ENCODE peak calls at places on chromosomes 16 and 17, in five cellular contexts. A is fibroblast of lung, S is cardiac muscle cell, V is esophagus squamous epithelium, T is breast epithelium. Q is an unnamed sample. For H3K4me1, the result is how much of the 10 kb centered on the place peaks cover.

GRCh38 chr16:84768061-84768797 is 51.6 kb upstream of the CRISPLD2 start:
- DNase-seq in A (peak), S (no peak), V (no peak), T (no peak), Q (no peak)

GRCh38 chr17:30244853-30245385 is 9.4 kb upstream of the SLC6A4 start:
- DNase-seq in A (no peak), S (no peak), V (no peak), T (no peak), Q (no peak)

GRCh38 chr17:78839762-78840529 is 668 bp downstream of the USP36 start:
- DNase-seq in A (peak), S (peak), V (no peak), T (no peak), Q (peak)

GRCh38 chr17:73969956-73970355 is 233.5 kb upstream of the RPL38 start:
- DNase-seq in A (no peak), S (no peak), V (no peak), T (peak), Q (peak)

GRCh38 chr16:73231969-73232554 is 184.1 kb upstream of the ZFHX3 start:
- DNase-seq in A (no peak), S (no peak), V (no peak), T (no peak), Q (peak)

GRCh38 chr16:5678371-5678770 is 580.8 kb upstream of the EEF2KMT start:
- DNase-seq in A (no peak), S (peak), V (no peak), T (no peak), Q (no peak)

GRCh38 chr17:4747847-4748246 is 8.1 kb upstream of the CXCL16 start:
- DNase-seq in A (no peak), S (no peak), V (no peak), T (no peak), Q (no peak)

GRCh38 chr16:1539720-1540555 is 6.5 kb downstream of the TMEM204 start:
- DNase-seq in A (no peak), S (no peak), V (no peak), T (no peak), Q (no peak)

GRCh38 chr17:7186241-7186640 is 7.1 kb upstream of the ASGR1 start:
- DNase-seq in A (no peak), S (no peak), V (no peak), T (no peak), Q (no peak)

GRCh38 chr17:74325743-74326379 is at the start of gene KIF19:
- DNase-seq in A (no peak), S (peak), V (no peak), T (no peak), Q (peak)

GRCh38 chr16:3823427-3823826 is 57.1 kb downstream of the CREBBP start:
- DNase-seq in A (no peak), S (no peak), V (no peak), T (no peak), Q (no peak)
- H3K4me1 ChIP-seq in A (under half), S (under half), V (half or more), T (under half), Q (half or more)

GRCh38 chr17:75396025-75396424 is 9.5 kb downstream of the GRB2 start:
- DNase-seq in A (no peak), S (no peak), V (no peak), T (no peak), Q (no peak)

GRCh38 chr17:75397217-75397616 is 8.3 kb downstream of the GRB2 start:
- DNase-seq in A (no peak), S (no peak), V (no peak), T (no peak), Q (no peak)

GRCh38 chr17:75394332-75394918 is 11.1 kb downstream of the GRB2 start:
- DNase-seq in A (no peak), S (no peak), V (no peak), T (no peak), Q (no peak)

GRCh38 chr17:75398279-75398678 is 7.2 kb downstream of the GRB2 start:
- DNase-seq in A (no peak), S (no peak), V (no peak), T (no peak), Q (no peak)

DNA sequence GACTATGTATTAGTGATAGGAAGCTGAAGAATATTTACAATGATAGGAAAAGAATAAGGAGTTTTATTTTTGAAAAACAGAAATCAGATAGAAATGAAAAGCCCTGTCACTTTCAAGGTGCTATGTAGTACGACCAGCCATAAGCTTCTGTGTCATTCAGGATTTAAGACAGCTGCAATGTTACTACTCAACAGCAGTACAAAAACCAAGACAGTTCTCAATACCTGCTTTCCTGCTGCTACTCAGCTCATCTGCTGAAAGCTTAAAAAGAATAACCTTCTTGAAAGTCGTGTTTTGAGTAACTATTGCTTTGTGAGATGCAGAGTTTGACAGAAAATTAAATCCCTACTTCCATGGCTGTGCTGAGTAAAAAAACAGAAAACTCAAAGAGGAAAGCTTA is 8.7 kb downstream of the GRB2 start:
- DNase-seq in A (no peak), S (no peak), V (no peak), T (no peak), Q (no peak)
- H3K4me1 ChIP-seq in A (under half), S (under half), V (under half), T (under half), Q (under half)

DNA sequence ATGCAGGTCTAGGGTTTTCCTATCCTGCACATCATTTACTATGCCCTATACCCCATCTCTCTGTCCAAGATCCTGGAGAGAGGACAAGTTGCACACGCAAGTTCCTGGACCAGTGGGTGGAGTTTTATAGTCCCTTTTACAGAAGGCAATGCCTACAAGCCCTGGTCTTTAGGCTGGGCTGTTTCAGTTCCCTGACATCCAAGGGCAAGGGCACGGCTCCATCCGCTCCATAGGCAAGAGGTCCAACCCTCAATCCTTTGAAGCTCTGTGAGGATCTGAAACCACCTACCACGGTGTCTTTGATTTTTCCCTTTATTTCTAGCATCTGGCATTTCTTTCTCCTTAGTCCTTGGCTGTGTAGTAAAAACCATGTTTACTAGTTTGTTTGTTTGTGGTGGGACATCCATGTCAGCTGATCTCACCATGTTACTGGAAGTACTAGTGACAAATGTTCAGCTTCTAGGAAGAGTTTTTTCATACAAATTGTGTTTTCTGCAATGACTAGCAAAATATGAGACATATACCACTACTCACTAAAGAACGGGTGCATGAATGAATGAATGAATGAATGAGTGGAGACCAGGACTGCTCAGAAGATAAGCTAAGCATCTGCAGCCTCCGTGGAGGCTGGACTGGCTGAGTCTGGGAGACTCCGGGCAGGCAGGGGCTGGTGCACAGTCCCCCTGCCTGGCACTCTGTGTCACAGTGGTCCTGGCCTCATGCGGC is 359.4 kb downstream of the SLC39A11 start:
- DNase-seq in A (no peak), S (no peak), V (no peak), T (no peak), Q (no peak)
- H3K4me1 ChIP-seq in A (under half), S (under half), V (under half), T (under half), Q (under half)

GRCh38 chr17:81524865-81525159 is 3.4 kb upstream of the FSCN2 start:
- DNase-seq in A (no peak), S (no peak), V (no peak), T (no peak), Q (peak)

GRCh38 chr17:81520021-81520894 is 7.7 kb upstream of the ACTG1 start:
- DNase-seq in A (no peak), S (peak), V (no peak), T (no peak), Q (no peak)

GRCh38 chr17:81523139-81524062 is 4.8 kb upstream of the FSCN2 start:
- DNase-seq in A (peak), S (peak), V (no peak), T (no peak), Q (peak)

GRCh38 chr17:81524063-81524864 is 3.9 kb upstream of the FSCN2 start:
- DNase-seq in A (no peak), S (no peak), V (no peak), T (no peak), Q (no peak)

GRCh38 chr17:81522491-81523125 is 5.6 kb upstream of the FSCN2 start:
- DNase-seq in A (no peak), S (no peak), V (no peak), T (no peak), Q (peak)
- H3K4me1 ChIP-seq in A (under half), S (under half), V (under half), T (under half), Q (under half)

GRCh38 chr17:69122065-69122464 is 19.6 kb downstream of the ABCA6 start:
- DNase-seq in A (no peak), S (no peak), V (no peak), T (no peak), Q (no peak)
- H3K4me1 ChIP-seq in A (under half), S (under half), V (under half), T (under half), Q (under half)

Q was measured in upper lobe of left lung.